ENCODE peak calls at places on chromosome 3, in eight cellular contexts. I is breast epithelium; N is activated B cell treated with CpG ODN at 0.5 μM for 24 hours; D is pancreas; V is CD8-positive, alpha-beta T cell; P is endothelial cell of umbilical vein; Y is psoas muscle; J is astrocyte. A is an unnamed sample.

GRCh38 chr3:129358177-129359101 is 70.0 kb downstream of the EFCAB12 start:
- DNase-seq in I (no peak), N (no peak), D (no peak), V (no peak), P (no peak), Y (no peak), J (no peak), A (no peak)

GRCh38 chr3:18207232-18207631 is 217.9 kb downstream of the SATB1 start:
- DNase-seq in I (no peak), N (no peak), D (no peak), V (no peak), P (no peak), Y (no peak), J (no peak), A (no peak)

GRCh38 chr3:142670120-142670519 is 53.7 kb upstream of the TRPC1 start:
- DNase-seq in I (no peak), N (no peak), D (no peak), V (no peak), P (no peak), Y (no peak), J (no peak), A (no peak)

GRCh38 chr3:56547486-56547885 is 9.5 kb upstream of the CCDC66 start:
- DNase-seq in I (no peak), N (no peak), D (no peak), V (no peak), P (peak; percentile 12), Y (no peak), J (no peak), A (no peak)

GRCh38 chr3:41370307-41370706 is 171.0 kb downstream of the CTNNB1 start:
- DNase-seq in I (no peak), N (no peak), D (no peak), V (no peak), P (no peak), Y (no peak), J (no peak), A (no peak)

GRCh38 chr3:85781806-85782205 is 823.0 kb downstream of the CADM2 start:
- DNase-seq in I (no peak), N (no peak), D (no peak), V (no peak), P (peak; percentile 49), Y (no peak), J (peak; percentile 10), A (no peak)

GRCh38 chr3:53350652-53351051 is 3.3 kb upstream of the DCP1A start:
- DNase-seq in I (no peak), N (no peak), D (no peak), V (no peak), P (peak; percentile 95), Y (no peak), J (no peak), A (peak; percentile 61)

GRCh38 chr3:117547956-117548550 is 838.5 kb downstream of the TUSC7 start:
- DNase-seq in I (no peak), N (no peak), D (no peak), V (no peak), P (no peak), Y (no peak), J (peak; percentile 83), A (no peak)

GRCh38 chr3:128323206-128324081 is 143.2 kb downstream of the DNAJB8 start:
- DNase-seq in I (no peak), N (no peak), D (peak; percentile 85), V (peak; percentile 37), P (no peak), Y (no peak), J (no peak), A (no peak)

GRCh38 chr3:48555949-48556795 is 431 bp downstream of the PFKFB4 start:
- DNase-seq in I (no peak), N (no peak), D (no peak), V (no peak), P (no peak), Y (no peak), J (no peak), A (no peak)

GRCh38 chr3:48560648-48561018 is 2.9 kb downstream of the UCN2 start:
- DNase-seq in I (no peak), N (no peak), D (no peak), V (no peak), P (no peak), Y (peak; percentile 36), J (no peak), A (no peak)

GRCh38 chr3:48556796-48557626 is at the start of gene PFKFB4:
- DNase-seq in I (peak; percentile 99), N (peak; percentile 98), D (peak; percentile 98), V (peak; percentile 100), P (peak; percentile 99), Y (peak; percentile 98), J (peak; percentile 97), A (peak; percentile 99)

GRCh38 chr3:48561045-48561736 is 2.4 kb downstream of the UCN2 start:
- DNase-seq in I (no peak), N (no peak), D (no peak), V (no peak), P (peak; percentile 26), Y (peak; percentile 57), J (peak; percentile 39), A (no peak)

DNA sequence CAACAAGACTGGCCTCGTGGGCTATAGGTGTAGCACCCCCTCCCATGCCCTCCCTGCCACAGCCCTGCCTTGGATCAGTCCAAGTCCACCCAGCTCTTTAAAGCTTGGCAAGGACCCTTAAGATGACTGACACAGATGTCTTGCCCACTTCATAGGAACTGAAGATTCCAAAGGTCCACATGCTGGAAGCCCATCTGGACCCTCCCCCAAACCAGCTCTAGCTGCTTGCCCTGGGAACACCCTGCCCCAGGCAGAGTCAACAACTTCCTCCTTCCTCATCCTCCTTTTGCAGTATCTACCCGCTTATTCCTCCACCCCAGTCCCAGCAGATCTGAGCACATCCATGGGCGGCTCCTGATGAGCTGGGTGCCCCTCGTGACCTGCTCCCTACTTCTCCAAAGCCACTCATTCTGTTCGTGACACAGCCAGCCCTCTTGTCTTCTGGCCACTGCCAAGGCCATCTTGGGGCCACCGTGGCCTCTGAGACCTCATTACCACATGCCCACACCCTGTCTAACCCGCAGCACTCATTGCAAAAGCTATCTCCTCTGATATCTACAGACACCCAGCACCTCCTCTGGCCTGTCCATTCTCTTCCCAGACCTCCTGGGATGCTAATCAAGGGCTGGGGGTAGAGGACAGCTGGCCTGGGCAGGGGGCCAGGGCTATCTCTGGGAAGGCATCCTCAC is 2.0 kb upstream of the PFKFB4 start:
- DNase-seq in I (no peak), N (no peak), D (no peak), V (no peak), P (no peak), Y (peak; percentile 42), J (no peak), A (peak; percentile 78)
- TF ChIP-seq CTCF in I (no peak), N (no peak), D (no peak), V (no peak), P (no peak), Y (no peak), J (no peak), A (no peak)

GRCh38 chr3:11641316-11641682 is 2.4 kb downstream of the VGLL4 start:
- DNase-seq in I (no peak), N (no peak), D (no peak), V (no peak), P (peak; percentile 49), Y (no peak), J (no peak), A (no peak)

GRCh38 chr3:11640009-11640673 is 3.6 kb downstream of the VGLL4 start:
- DNase-seq in I (no peak), N (no peak), D (no peak), V (no peak), P (peak; percentile 29), Y (no peak), J (no peak), A (no peak)

GRCh38 chr3:11642455-11643162 is 1.1 kb downstream of the VGLL4 start:
- DNase-seq in I (peak; percentile 59), N (peak; percentile 50), D (peak; percentile 80), V (peak; percentile 80), P (peak; percentile 84), Y (peak; percentile 83), J (peak; percentile 70), A (peak; percentile 83)

GRCh38 chr3:11641683-11642407 is 1.9 kb downstream of the VGLL4 start:
- DNase-seq in I (no peak), N (no peak), D (no peak), V (no peak), P (peak; percentile 76), Y (no peak), J (peak; percentile 60), A (no peak)

GRCh38 chr3:11643212-11644087 is at the start of gene VGLL4:
- DNase-seq in I (peak; percentile 79), N (peak; percentile 66), D (peak; percentile 88), V (peak; percentile 78), P (peak; percentile 95), Y (peak; percentile 89), J (peak; percentile 94), A (peak; percentile 90)
- TF ChIP-seq CTCF in I (no peak), N (no peak), D (no peak), V (no peak), P (peak; percentile 4), Y (peak; percentile 2), J (no peak), A (no peak)

DNA sequence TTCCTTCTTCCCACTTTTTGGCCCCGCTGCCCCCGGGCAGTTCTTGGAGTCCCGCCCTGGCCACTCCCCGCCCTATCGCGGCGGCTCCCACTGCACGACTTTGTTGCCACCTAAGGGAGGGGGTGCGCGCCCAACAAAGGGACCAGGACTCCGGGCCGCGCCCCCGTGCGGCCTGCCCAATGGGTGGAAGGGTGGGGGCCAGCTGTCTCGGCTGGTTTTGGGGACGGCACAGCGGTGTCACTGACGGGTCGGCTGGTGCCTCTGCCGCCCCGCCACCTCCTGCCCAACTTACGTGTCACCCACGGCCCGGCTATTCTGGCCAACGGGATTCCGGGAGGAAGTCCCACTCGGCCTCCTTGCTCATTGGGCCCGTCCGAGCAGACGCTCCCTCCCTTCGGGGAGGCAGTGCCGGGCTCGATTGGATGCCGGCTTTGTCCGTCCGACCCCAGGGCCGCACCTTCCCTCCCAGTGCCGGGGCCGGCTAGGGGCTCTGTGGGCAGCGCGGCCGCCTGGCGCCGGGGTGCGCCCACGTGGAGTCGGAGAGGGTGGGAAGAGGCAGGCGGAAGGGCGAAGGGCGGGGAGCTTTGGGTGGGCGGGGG is at the start of gene GOLIM4:
- DNase-seq in I (peak; percentile 91), N (peak; percentile 82), D (peak; percentile 93), V (peak; percentile 55), P (peak; percentile 97), Y (peak; percentile 96), J (peak; percentile 97), A (peak; percentile 97)
- TF ChIP-seq CTCF in I (no peak), N (no peak), D (no peak), V (no peak), P (no peak), Y (peak; percentile 6), J (no peak), A (no peak)

DNA sequence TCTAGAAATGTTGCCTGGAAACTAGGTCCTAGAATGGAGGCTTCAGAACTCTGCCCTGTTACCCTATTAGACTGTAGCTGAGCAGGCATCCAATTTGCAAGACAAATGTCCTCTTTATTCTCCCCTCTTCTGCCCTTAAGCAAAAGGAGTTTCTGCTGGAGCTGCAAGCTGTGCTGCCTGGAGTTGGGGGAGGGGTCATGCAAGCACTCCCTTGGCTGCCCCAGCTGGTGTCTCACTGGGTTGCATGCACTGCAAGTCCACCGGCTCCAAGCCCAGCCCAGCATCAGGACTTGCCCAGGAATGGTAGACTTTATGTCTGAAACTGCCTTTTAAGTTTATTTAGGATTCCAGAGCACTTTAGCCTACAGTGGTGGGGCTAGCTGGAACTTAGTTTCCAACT is 15.7 kb upstream of the RBP2 start:
- DNase-seq in I (no peak), N (no peak), D (no peak), V (no peak), P (no peak), Y (no peak), J (no peak), A (no peak)
- TF ChIP-seq CTCF in I (no peak), N (no peak), D (no peak), V (no peak), P (no peak), Y (no peak), J (no peak), A (no peak)

A was measured in HL-60.